ENCODE peak calls at places on chromosomes 11 and 22, in seven cellular contexts. One of them, this sample, is unnamed.

GRCh38 chr11:60077216-60077817 is 11.1 kb upstream of the MS4A2 start:
- DNase-seq in RCC 7860: no peak
- DNase-seq in H7: no peak
- DNase-seq in heart right ventricle: no peak
- DNase-seq in CD8-positive, alpha-beta T cell: no peak
- DNase-seq in brain microvascular endothelial cell: no peak
- DNase-seq in NAMALWA: no peak
- DNase-seq in this sample: no peak

GRCh38 chr11:29306527-29306926 is 710.3 kb downstream of the KCNA4 start:
- DNase-seq in NAMALWA: no peak
- DNase-seq in CD8-positive, alpha-beta T cell: no peak
- DNase-seq in RCC 7860: peak
- DNase-seq in brain microvascular endothelial cell: peak
- DNase-seq in heart right ventricle: no peak
- DNase-seq in H7: no peak
- DNase-seq in this sample: peak

GRCh38 chr11:69659591-69659990 is 15.6 kb downstream of the LTO1 start:
- DNase-seq in heart right ventricle: no peak
- DNase-seq in H7: peak
- DNase-seq in NAMALWA: no peak
- DNase-seq in RCC 7860: no peak
- DNase-seq in CD8-positive, alpha-beta T cell: no peak
- DNase-seq in brain microvascular endothelial cell: no peak
- DNase-seq in this sample: no peak

GRCh38 chr11:83689062-83689461 is 402.9 kb upstream of the CCDC90B start:
- DNase-seq in RCC 7860: no peak
- DNase-seq in brain microvascular endothelial cell: no peak
- DNase-seq in H7: no peak
- DNase-seq in NAMALWA: no peak
- DNase-seq in heart right ventricle: no peak
- DNase-seq in CD8-positive, alpha-beta T cell: no peak
- DNase-seq in this sample: no peak

GRCh38 chr11:106961048-106961447 is 57.2 kb downstream of the GUCY1A2 start:
- DNase-seq in NAMALWA: no peak
- DNase-seq in H7: no peak
- DNase-seq in heart right ventricle: no peak
- DNase-seq in CD8-positive, alpha-beta T cell: no peak
- DNase-seq in RCC 7860: no peak
- DNase-seq in brain microvascular endothelial cell: no peak
- DNase-seq in this sample: no peak

GRCh38 chr11:45332486-45332934 is 46.4 kb upstream of the SYT13 start:
- DNase-seq in NAMALWA: peak
- DNase-seq in H7: peak
- DNase-seq in CD8-positive, alpha-beta T cell: no peak
- DNase-seq in brain microvascular endothelial cell: peak
- DNase-seq in RCC 7860: peak
- DNase-seq in heart right ventricle: peak
- DNase-seq in this sample: no peak

GRCh38 chr11:4048340-4048739 is 46.3 kb upstream of the RRM1 start:
- DNase-seq in NAMALWA: no peak
- DNase-seq in brain microvascular endothelial cell: no peak
- DNase-seq in heart right ventricle: no peak
- DNase-seq in H7: no peak
- DNase-seq in CD8-positive, alpha-beta T cell: no peak
- DNase-seq in RCC 7860: no peak
- DNase-seq in this sample: no peak

GRCh38 chr22:29780781-29781676 is 13.9 kb downstream of the UQCR10 start:
- DNase-seq in H7: peak
- DNase-seq in heart right ventricle: no peak
- DNase-seq in brain microvascular endothelial cell: peak
- DNase-seq in RCC 7860: peak
- DNase-seq in CD8-positive, alpha-beta T cell: no peak
- DNase-seq in NAMALWA: no peak
- DNase-seq in this sample: peak

GRCh38 chr11:66687831-66688281 is 10.2 kb upstream of the RBM4B start:
- DNase-seq in heart right ventricle: no peak
- DNase-seq in H7: peak
- DNase-seq in NAMALWA: no peak
- DNase-seq in CD8-positive, alpha-beta T cell: no peak
- DNase-seq in RCC 7860: no peak
- DNase-seq in brain microvascular endothelial cell: no peak
- DNase-seq in this sample: no peak

GRCh38 chr11:58286249-58286648 is 18.2 kb upstream of the OR10W1 start:
- DNase-seq in heart right ventricle: no peak
- DNase-seq in H7: peak
- DNase-seq in RCC 7860: peak
- DNase-seq in NAMALWA: peak
- DNase-seq in CD8-positive, alpha-beta T cell: no peak
- DNase-seq in brain microvascular endothelial cell: peak
- DNase-seq in this sample: peak

GRCh38 chr11:112128483-112129121 is 35.3 kb downstream of the IL18 start:
- DNase-seq in heart right ventricle: no peak
- DNase-seq in CD8-positive, alpha-beta T cell: no peak
- DNase-seq in NAMALWA: no peak
- DNase-seq in RCC 7860: peak
- DNase-seq in brain microvascular endothelial cell: peak
- DNase-seq in H7: no peak
- DNase-seq in this sample: peak

GRCh38 chr11:66322732-66323427 is 6.0 kb upstream of the CD248 start:
- DNase-seq in H7: no peak
- DNase-seq in CD8-positive, alpha-beta T cell: no peak
- DNase-seq in brain microvascular endothelial cell: no peak
- DNase-seq in NAMALWA: no peak
- DNase-seq in RCC 7860: no peak
- DNase-seq in heart right ventricle: no peak
- DNase-seq in this sample: peak

GRCh38 chr22:20550851-20551744 is 43.7 kb downstream of the MED15 start:
- DNase-seq in CD8-positive, alpha-beta T cell: peak
- DNase-seq in RCC 7860: peak
- DNase-seq in brain microvascular endothelial cell: peak
- DNase-seq in H7: peak
- DNase-seq in NAMALWA: no peak
- DNase-seq in heart right ventricle: peak
- DNase-seq in this sample: peak

GRCh38 chr11:111418436-111418787 is 39.3 kb upstream of the POU2AF1 start:
- DNase-seq in brain microvascular endothelial cell: no peak
- DNase-seq in CD8-positive, alpha-beta T cell: no peak
- DNase-seq in RCC 7860: no peak
- DNase-seq in NAMALWA: peak
- DNase-seq in heart right ventricle: no peak
- DNase-seq in H7: no peak
- DNase-seq in this sample: no peak

This sample was measured in stromal cell of bone marrow.